ENCODE peak calls at places on chromosomes 4 and X, in nine cellular contexts. S is H7, Z is AG20443, X is Calu3, F is anterior cingulate cortex, L is M059J, C is neural crest cell, W is ascending aorta, B is heart right ventricle. I is an unnamed sample.

GRCh38 chrX:129193357-129193756 is 329.9 kb downstream of the SMARCA1 start:
- DNase-seq in S (no peak), Z (no peak), X (peak; percentile 44), F (no peak), L (peak; percentile 1), C (no peak), W (no peak), B (peak; percentile 5), I (peak; percentile 30)

GRCh38 chr4:160580581-160580980 is 1477.7 kb downstream of the RAPGEF2 start:
- DNase-seq in S (no peak), Z (no peak), X (no peak), F (no peak), L (peak; percentile 0), C (no peak), W (no peak), B (no peak), I (no peak)

GRCh38 chr4:76637704-76638361 is 202.8 kb downstream of the SHROOM3 start:
- DNase-seq in S (no peak), Z (peak; percentile 49), X (no peak), F (no peak), L (peak; percentile 91), C (no peak), W (no peak), B (no peak), I (no peak)

GRCh38 chr4:156751486-156751885 is 220.1 kb downstream of the PDGFC start:
- DNase-seq in S (no peak), Z (peak; percentile 48), X (no peak), F (no peak), L (peak; percentile 89), C (no peak), W (no peak), B (no peak), I (no peak)

GRCh38 chr4:23942491-23942890 is 52.6 kb upstream of the PPARGC1A start:
- DNase-seq in S (no peak), Z (no peak), X (no peak), F (no peak), L (no peak), C (no peak), W (no peak), B (no peak), I (no peak)

GRCh38 chr4:1777822-1778641 is 15.1 kb upstream of the FGFR3 start:
- DNase-seq in S (peak; percentile 98), Z (peak; percentile 81), X (peak; percentile 64), F (peak; percentile 42), L (peak; percentile 72), C (peak; percentile 88), W (no peak), B (no peak), I (no peak)

GRCh38 chrX:16144420-16144819 is 21.1 kb downstream of the GRPR start:
- DNase-seq in S (no peak), Z (no peak), X (no peak), F (no peak), L (peak; percentile 41), C (no peak), W (no peak), B (no peak), I (no peak)

GRCh38 chr4:523601-524000 is 24.6 kb downstream of the PIGG start:
- DNase-seq in S (no peak), Z (no peak), X (no peak), F (no peak), L (no peak), C (no peak), W (no peak), B (no peak), I (no peak)